ENCODE peak calls at places on chromosome 18, in nine cellular contexts. S is endothelial cell, U is pancreas, F is BJ, R is progenitor cell of endocrine pancreas, K is A549, N is epithelial cell of esophagus, A is chondrocyte, I is choroid plexus epithelial cell. J is an unnamed sample.
A peak's percentile ranks its signal among the peaks of the same experiment; 100 is the strongest.

GRCh38 chr18:75405341-75405740 is 22.2 kb downstream of the SMIM21 start:
- DNase-seq in K (no peak), U (no peak), R (no peak), S (no peak), F (no peak), A (no peak), N (peak; percentile 51), I (no peak), J (no peak)

GRCh38 chr18:76923485-76924085 is 101.2 kb downstream of the ZNF236 start:
- DNase-seq in S (peak; percentile 58), K (peak; percentile 5), A (no peak), F (no peak), I (peak; percentile 50), N (peak; percentile 52), U (no peak), R (no peak), J (no peak)

GRCh38 chr18:25433590-25433989 is 81.6 kb upstream of the ZNF521 start:
- DNase-seq in R (no peak), N (no peak), F (no peak), K (no peak), A (no peak), I (no peak), U (no peak), S (no peak), J (no peak)

GRCh38 chr18:11167778-11168177 is 18.4 kb upstream of the PIEZO2 start:
- DNase-seq in S (no peak), I (peak; percentile 95), A (no peak), N (no peak), R (no peak), K (no peak), F (no peak), U (no peak), J (no peak)

GRCh38 chr18:47689386-47689785 is 241.1 kb downstream of the SMAD2 start:
- DNase-seq in I (no peak), S (no peak), K (no peak), R (no peak), A (no peak), N (no peak), F (no peak), U (no peak), J (no peak)

GRCh38 chr18:63363951-63364350 is 3.1 kb downstream of the KDSR start:
- DNase-seq in R (no peak), I (no peak), S (no peak), N (no peak), K (no peak), A (no peak), U (no peak), F (no peak), J (no peak)

GRCh38 chr18:45110577-45111506 is 430.2 kb downstream of the SETBP1 start:
- DNase-seq in N (peak; percentile 22), F (no peak), U (no peak), K (no peak), S (no peak), I (no peak), A (no peak), R (no peak), J (no peak)

GRCh38 chr18:62485684-62486083 is 37.1 kb upstream of the ZCCHC2 start:
- DNase-seq in U (no peak), S (no peak), F (peak; percentile 32), A (no peak), N (peak; percentile 98), I (peak; percentile 85), K (peak; percentile 60), R (no peak), J (no peak)

GRCh38 chr18:48754993-48755473 is 195.7 kb downstream of the SMAD7 start:
- DNase-seq in I (no peak), R (no peak), A (no peak), U (no peak), S (no peak), K (no peak), N (no peak), F (no peak), J (no peak)

GRCh38 chr18:48866028-48866733 is 84.6 kb downstream of the SMAD7 start:
- DNase-seq in I (no peak), A (peak; percentile 94), K (no peak), U (peak; percentile 84), F (no peak), R (no peak), N (peak; percentile 41), S (no peak), J (no peak)

GRCh38 chr18:44870631-44871502 is 190.2 kb downstream of the SETBP1 start:
- DNase-seq in K (no peak), F (no peak), A (no peak), I (no peak), U (no peak), N (peak; percentile 23), S (no peak), R (no peak), J (no peak)

GRCh38 chr18:39550701-39551100 is 1985.1 kb upstream of the CELF4 start:
- DNase-seq in F (no peak), U (no peak), N (no peak), R (no peak), S (no peak), I (no peak), K (no peak), A (no peak), J (no peak)

GRCh38 chr18:3434685-3435084 is 15.3 kb upstream of the TGIF1 start:
- DNase-seq in A (no peak), N (no peak), U (no peak), I (no peak), K (no peak), F (no peak), S (no peak), R (no peak), J (no peak)

GRCh38 chr18:9094307-9095226 is 7.9 kb upstream of the NDUFV2 start:
- DNase-seq in A (no peak), U (no peak), N (peak; percentile 57), F (peak; percentile 57), K (peak; percentile 35), R (no peak), I (peak; percentile 97), S (no peak), J (no peak)

GRCh38 chr18:44852818-44853217 is 172.1 kb downstream of the SETBP1 start:
- DNase-seq in R (no peak), K (no peak), A (no peak), F (no peak), N (no peak), I (no peak), S (no peak), U (no peak), J (no peak)

GRCh38 chr18:50190236-50190635 is 4.7 kb downstream of the MYO5B start:
- DNase-seq in N (peak; percentile 92), S (no peak), F (no peak), K (no peak), R (no peak), U (no peak), A (no peak), I (peak; percentile 2), J (no peak)

DNA sequence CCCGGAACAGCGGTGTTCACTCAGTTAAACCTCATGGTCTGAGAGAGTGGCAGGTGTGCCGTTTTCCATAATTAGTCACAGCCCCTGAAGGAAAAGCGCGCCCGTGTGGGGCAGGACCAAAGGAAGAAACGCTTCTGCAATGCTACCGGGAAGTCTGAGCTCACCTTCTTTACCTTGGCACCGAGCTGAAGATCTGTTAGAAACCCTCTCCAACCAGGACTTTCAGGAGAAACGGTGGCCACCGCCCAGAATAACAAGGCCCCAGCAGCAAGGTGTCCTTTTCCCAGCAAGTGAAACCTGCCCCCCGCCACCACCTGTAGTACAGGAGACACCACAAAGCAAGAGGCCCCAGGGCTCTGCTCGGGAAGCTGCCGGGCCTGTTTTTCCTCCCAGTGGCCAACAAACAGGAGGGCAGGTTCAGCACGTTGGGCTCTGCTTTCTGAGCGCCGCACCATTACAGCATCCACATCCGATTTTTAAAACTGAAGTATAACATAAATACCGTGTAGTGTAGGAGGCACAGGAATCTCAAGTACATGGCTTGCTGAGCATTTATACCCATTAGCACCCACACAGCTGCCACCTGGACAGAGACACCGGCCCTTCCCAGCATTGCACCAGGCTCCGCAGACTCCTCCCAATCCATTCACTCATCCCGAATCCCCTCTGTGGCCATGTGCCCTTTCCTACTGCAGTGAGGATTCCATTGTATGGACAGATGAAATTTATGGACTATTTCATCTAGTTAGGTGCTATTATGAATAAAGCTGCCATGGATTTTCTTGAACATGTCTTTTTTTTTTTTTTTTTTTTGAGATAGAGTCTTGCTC is 121.8 kb upstream of the RIOK3 start:
- DNase-seq in I (no peak), S (no peak), K (no peak), N (peak; percentile 88), R (no peak), F (no peak), A (no peak), U (peak; percentile 89), J (no peak)
- TF ChIP-seq CTCF in I (no peak), S (no peak), K (no peak), N (peak; percentile 39), R (no peak), F (no peak), A (no peak), U (no peak), J (no peak)

GRCh38 chr18:36899289-36899688 is 70.4 kb downstream of the KIAA1328 start:
- DNase-seq in R (no peak), N (peak; percentile 29), I (peak; percentile 58), S (no peak), F (no peak), U (no peak), K (peak; percentile 1), A (no peak), J (no peak)
- TF ChIP-seq CTCF in R (peak; percentile 35), N (peak; percentile 17), I (peak; percentile 36), S (peak; percentile 77), F (peak; percentile 6), U (no peak), K (peak; percentile 14), A (peak; percentile 68), J (peak; percentile 65)

GRCh38 chr18:74084184-74084583 is 63.5 kb downstream of the FBXO15 start:
- DNase-seq in U (no peak), A (no peak), S (no peak), K (no peak), F (no peak), I (no peak), N (no peak), R (no peak), J (no peak)

GRCh38 chr18:74083071-74083954 is 64.3 kb downstream of the FBXO15 start:
- DNase-seq in F (no peak), S (no peak), I (no peak), R (no peak), N (no peak), U (no peak), A (no peak), K (no peak), J (no peak)

GRCh38 chr18:74078257-74078656 is 69.4 kb downstream of the FBXO15 start:
- DNase-seq in S (no peak), A (no peak), K (no peak), U (no peak), I (no peak), F (no peak), R (no peak), N (no peak), J (no peak)

GRCh38 chr18:74081966-74082365 is 65.7 kb downstream of the FBXO15 start:
- DNase-seq in F (no peak), I (no peak), U (no peak), A (no peak), K (no peak), N (peak; percentile 4), S (no peak), R (no peak), J (no peak)

GRCh38 chr18:74082476-74083070 is 65.1 kb downstream of the FBXO15 start:
- DNase-seq in A (no peak), K (peak; percentile 60), F (peak; percentile 4), U (peak; percentile 52), R (peak; percentile 30), N (peak; percentile 66), I (peak; percentile 58), S (peak; percentile 68), J (no peak)
- TF ChIP-seq CTCF in A (peak; percentile 64), K (peak; percentile 39), F (peak; percentile 79), U (peak; percentile 12), R (peak; percentile 67), N (peak; percentile 49), I (peak; percentile 68), S (no peak), J (peak; percentile 66)

GRCh38 chr18:46212398-46212797 is 108.2 kb downstream of the HAUS1 start:
- DNase-seq in F (no peak), I (no peak), R (no peak), S (no peak), N (no peak), U (no peak), K (no peak), A (no peak), J (no peak)
- TF ChIP-seq CTCF in F (no peak), I (no peak), R (no peak), S (no peak), N (no peak), U (no peak), K (no peak), A (no peak), J (no peak)

J was measured in type B pancreatic cell.